ENCODE peak calls at places on chromosomes 12 and 14, in ten cellular contexts. One of them, this sample, is unnamed.
A peak's percentile ranks its signal among the peaks of the same experiment; 100 is the strongest.

GRCh38 chr12:18898469-18898868 is 160.6 kb downstream of the CAPZA3 start:
- DNase-seq in GM23248: peak; percentile 6
- DNase-seq in heart right ventricle: no peak
- DNase-seq in thoracic aorta: no peak
- DNase-seq in WTC11: no peak
- DNase-seq in left cardiac atrium: no peak
- DNase-seq in GM13977: no peak
- DNase-seq in stimulated activated CD4-positive, alpha-beta T cell treated with anti-CD3 and anti-CD28 coated beads, Interleukin-4, amount 100 ng/mL, for 4 hours: no peak
- DNase-seq in EL: peak; percentile 4
- DNase-seq in substantia nigra: no peak
- DNase-seq in this sample: no peak

GRCh38 chr12:132451172-132451835 is 38.6 kb upstream of the FBRSL1 start:
- DNase-seq in GM23248: no peak
- DNase-seq in heart right ventricle: no peak
- DNase-seq in thoracic aorta: no peak
- DNase-seq in WTC11: no peak
- DNase-seq in left cardiac atrium: no peak
- DNase-seq in GM13977: peak; percentile 79
- DNase-seq in stimulated activated CD4-positive, alpha-beta T cell treated with anti-CD3 and anti-CD28 coated beads, Interleukin-4, amount 100 ng/mL, for 4 hours: no peak
- DNase-seq in EL: no peak
- DNase-seq in substantia nigra: no peak
- DNase-seq in this sample: no peak

GRCh38 chr12:131287938-131288797 is 334.5 kb downstream of the ADGRD1 start:
- DNase-seq in GM23248: no peak
- DNase-seq in heart right ventricle: peak; percentile 1
- DNase-seq in thoracic aorta: no peak
- DNase-seq in WTC11: no peak
- DNase-seq in left cardiac atrium: no peak
- DNase-seq in GM13977: no peak
- DNase-seq in stimulated activated CD4-positive, alpha-beta T cell treated with anti-CD3 and anti-CD28 coated beads, Interleukin-4, amount 100 ng/mL, for 4 hours: no peak
- DNase-seq in EL: no peak
- DNase-seq in substantia nigra: no peak
- DNase-seq in this sample: no peak

GRCh38 chr12:107318554-107318803 is 225.1 kb upstream of the CRY1 start:
- DNase-seq in GM23248: no peak
- DNase-seq in heart right ventricle: no peak
- DNase-seq in thoracic aorta: no peak
- DNase-seq in WTC11: no peak
- DNase-seq in left cardiac atrium: no peak
- DNase-seq in GM13977: no peak
- DNase-seq in stimulated activated CD4-positive, alpha-beta T cell treated with anti-CD3 and anti-CD28 coated beads, Interleukin-4, amount 100 ng/mL, for 4 hours: no peak
- DNase-seq in EL: no peak
- DNase-seq in substantia nigra: no peak
- DNase-seq in this sample: no peak

GRCh38 chr12:122215789-122216188 is 10.1 kb downstream of the DIABLO start:
- DNase-seq in GM23248: peak; percentile 57
- DNase-seq in heart right ventricle: no peak
- DNase-seq in thoracic aorta: no peak
- DNase-seq in WTC11: no peak
- DNase-seq in left cardiac atrium: no peak
- DNase-seq in GM13977: no peak
- DNase-seq in stimulated activated CD4-positive, alpha-beta T cell treated with anti-CD3 and anti-CD28 coated beads, Interleukin-4, amount 100 ng/mL, for 4 hours: no peak
- DNase-seq in EL: peak; percentile 44
- DNase-seq in substantia nigra: no peak
- DNase-seq in this sample: peak; percentile 23

GRCh38 chr12:5557906-5558305 is 126.0 kb downstream of the NTF3 start:
- DNase-seq in GM23248: no peak
- DNase-seq in heart right ventricle: no peak
- DNase-seq in thoracic aorta: no peak
- DNase-seq in WTC11: no peak
- DNase-seq in left cardiac atrium: no peak
- DNase-seq in GM13977: no peak
- DNase-seq in stimulated activated CD4-positive, alpha-beta T cell treated with anti-CD3 and anti-CD28 coated beads, Interleukin-4, amount 100 ng/mL, for 4 hours: no peak
- DNase-seq in EL: no peak
- DNase-seq in substantia nigra: no peak
- DNase-seq in this sample: no peak

GRCh38 chr14:67815573-67816235 is 686 bp downstream of the ZFYVE26 start:
- DNase-seq in GM23248: peak; percentile 76
- DNase-seq in heart right ventricle: no peak
- DNase-seq in thoracic aorta: no peak
- DNase-seq in WTC11: no peak
- DNase-seq in left cardiac atrium: no peak
- DNase-seq in GM13977: no peak
- DNase-seq in stimulated activated CD4-positive, alpha-beta T cell treated with anti-CD3 and anti-CD28 coated beads, Interleukin-4, amount 100 ng/mL, for 4 hours: no peak
- DNase-seq in EL: peak; percentile 49
- DNase-seq in substantia nigra: no peak
- DNase-seq in this sample: peak; percentile 53

GRCh38 chr14:69708586-69709169 is 58.3 kb upstream of the SRSF5 start:
- DNase-seq in GM23248: peak; percentile 23
- DNase-seq in heart right ventricle: no peak
- DNase-seq in thoracic aorta: no peak
- DNase-seq in WTC11: peak; percentile 66
- DNase-seq in left cardiac atrium: no peak
- DNase-seq in GM13977: no peak
- DNase-seq in stimulated activated CD4-positive, alpha-beta T cell treated with anti-CD3 and anti-CD28 coated beads, Interleukin-4, amount 100 ng/mL, for 4 hours: peak; percentile 23
- DNase-seq in EL: no peak
- DNase-seq in substantia nigra: peak; percentile 72
- DNase-seq in this sample: peak; percentile 26

GRCh38 chr12:53345486-53346195 is 9.5 kb upstream of the SP7 start:
- DNase-seq in GM23248: peak; percentile 72
- DNase-seq in heart right ventricle: peak; percentile 79
- DNase-seq in thoracic aorta: no peak
- DNase-seq in WTC11: peak; percentile 28
- DNase-seq in left cardiac atrium: peak; percentile 66
- DNase-seq in GM13977: no peak
- DNase-seq in stimulated activated CD4-positive, alpha-beta T cell treated with anti-CD3 and anti-CD28 coated beads, Interleukin-4, amount 100 ng/mL, for 4 hours: no peak
- DNase-seq in EL: peak; percentile 36
- DNase-seq in substantia nigra: peak; percentile 10
- DNase-seq in this sample: no peak

GRCh38 chr14:21070610-21071224 is 613 bp downstream of the ARHGEF40 start:
- DNase-seq in GM23248: peak; percentile 77
- DNase-seq in heart right ventricle: peak; percentile 66
- DNase-seq in thoracic aorta: no peak
- DNase-seq in WTC11: peak; percentile 73
- DNase-seq in left cardiac atrium: peak; percentile 50
- DNase-seq in GM13977: peak; percentile 67
- DNase-seq in stimulated activated CD4-positive, alpha-beta T cell treated with anti-CD3 and anti-CD28 coated beads, Interleukin-4, amount 100 ng/mL, for 4 hours: no peak
- DNase-seq in EL: peak; percentile 71
- DNase-seq in substantia nigra: peak; percentile 67
- DNase-seq in this sample: peak; percentile 11

GRCh38 chr12:104507672-104508071 is 50.9 kb downstream of the CHST11 start:
- DNase-seq in GM23248: no peak
- DNase-seq in heart right ventricle: no peak
- DNase-seq in thoracic aorta: no peak
- DNase-seq in WTC11: no peak
- DNase-seq in left cardiac atrium: no peak
- DNase-seq in GM13977: no peak
- DNase-seq in stimulated activated CD4-positive, alpha-beta T cell treated with anti-CD3 and anti-CD28 coated beads, Interleukin-4, amount 100 ng/mL, for 4 hours: no peak
- DNase-seq in EL: peak; percentile 9
- DNase-seq in substantia nigra: no peak
- DNase-seq in this sample: no peak

This sample was measured in epithelial cell of esophagus.